ENCODE peak calls at places on chromosomes 5 and 9, in seven cellular contexts. One of them, this sample, is unnamed.

GRCh38 chr5:159273923-159274322 is 10.8 kb downstream of the UBLCP1 start:
- DNase-seq in H1: no peak
- DNase-seq in neuronal stem cell: no peak
- DNase-seq in HepG2: no peak
- DNase-seq in kidney: no peak
- DNase-seq in PC-3: no peak
- DNase-seq in H9: no peak
- DNase-seq in this sample: no peak

GRCh38 chr5:116032094-116032517 is at the start of gene ARL14EPL:
- DNase-seq in H1: no peak
- DNase-seq in neuronal stem cell: no peak
- DNase-seq in HepG2: peak
- DNase-seq in kidney: no peak
- DNase-seq in PC-3: peak
- DNase-seq in H9: no peak
- DNase-seq in this sample: peak

GRCh38 chr9:87857948-87858335 is 24.7 kb upstream of the SPATA31E1 start:
- DNase-seq in H1: no peak
- DNase-seq in neuronal stem cell: no peak
- DNase-seq in HepG2: no peak
- DNase-seq in kidney: no peak
- DNase-seq in PC-3: no peak
- DNase-seq in H9: no peak
- DNase-seq in this sample: no peak

GRCh38 chr9:92071634-92072033 is 43.6 kb downstream of the SPTLC1 start:
- DNase-seq in H1: no peak
- DNase-seq in neuronal stem cell: no peak
- DNase-seq in HepG2: no peak
- DNase-seq in kidney: no peak
- DNase-seq in PC-3: no peak
- DNase-seq in H9: no peak
- DNase-seq in this sample: no peak

GRCh38 chr5:149801307-149801985 is 71.3 kb downstream of the PPARGC1B start:
- DNase-seq in H1: no peak
- DNase-seq in neuronal stem cell: no peak
- DNase-seq in HepG2: no peak
- DNase-seq in kidney: no peak
- DNase-seq in PC-3: no peak
- DNase-seq in H9: no peak
- DNase-seq in this sample: no peak

GRCh38 chr9:99072040-99072394 is 32.9 kb upstream of the TGFBR1 start:
- DNase-seq in H1: no peak
- DNase-seq in neuronal stem cell: no peak
- DNase-seq in HepG2: no peak
- DNase-seq in kidney: no peak
- DNase-seq in PC-3: no peak
- DNase-seq in H9: no peak
- DNase-seq in this sample: no peak

GRCh38 chr5:151547364-151547763 is 43.8 kb downstream of the FAT2 start:
- DNase-seq in H1: no peak
- DNase-seq in neuronal stem cell: no peak
- DNase-seq in HepG2: no peak
- DNase-seq in kidney: no peak
- DNase-seq in PC-3: no peak
- DNase-seq in H9: no peak
- DNase-seq in this sample: no peak

GRCh38 chr5:151589878-151590570 is 1.1 kb downstream of the FAT2 start:
- DNase-seq in H1: no peak
- DNase-seq in neuronal stem cell: no peak
- DNase-seq in HepG2: no peak
- DNase-seq in kidney: no peak
- DNase-seq in PC-3: peak
- DNase-seq in H9: no peak
- DNase-seq in this sample: no peak

GRCh38 chr5:15034379-15034778 is 162.8 kb upstream of the ANKH start:
- DNase-seq in H1: no peak
- DNase-seq in neuronal stem cell: no peak
- DNase-seq in HepG2: no peak
- DNase-seq in kidney: no peak
- DNase-seq in PC-3: no peak
- DNase-seq in H9: no peak
- DNase-seq in this sample: no peak

GRCh38 chr5:148146487-148146886 is 21.9 kb upstream of the SPINK14 start:
- DNase-seq in H1: no peak
- DNase-seq in neuronal stem cell: no peak
- DNase-seq in HepG2: peak
- DNase-seq in kidney: no peak
- DNase-seq in PC-3: peak
- DNase-seq in H9: no peak
- DNase-seq in this sample: no peak

GRCh38 chr9:121738391-121738790 is 87.0 kb downstream of the DAB2IP start:
- DNase-seq in H1: no peak
- DNase-seq in neuronal stem cell: no peak
- DNase-seq in HepG2: no peak
- DNase-seq in kidney: no peak
- DNase-seq in PC-3: no peak
- DNase-seq in H9: no peak
- DNase-seq in this sample: no peak

GRCh38 chr9:77488439-77489126 is 159.5 kb downstream of the GNA14 start:
- DNase-seq in H1: no peak
- DNase-seq in neuronal stem cell: no peak
- DNase-seq in HepG2: no peak
- DNase-seq in kidney: no peak
- DNase-seq in PC-3: peak
- DNase-seq in H9: peak
- DNase-seq in this sample: peak

GRCh38 chr5:31783762-31784161 is 144.8 kb downstream of the PDZD2 start:
- DNase-seq in H1: no peak
- DNase-seq in neuronal stem cell: no peak
- DNase-seq in HepG2: no peak
- DNase-seq in kidney: no peak
- DNase-seq in PC-3: no peak
- DNase-seq in H9: no peak
- DNase-seq in this sample: no peak

GRCh38 chr9:86022687-86023266 is 76.6 kb downstream of the GOLM1 start:
- DNase-seq in H1: no peak
- DNase-seq in neuronal stem cell: no peak
- DNase-seq in HepG2: no peak
- DNase-seq in kidney: no peak
- DNase-seq in PC-3: no peak
- DNase-seq in H9: no peak
- DNase-seq in this sample: no peak

GRCh38 chr5:150349681-150350275 is 7.7 kb upstream of the TCOF1 start:
- DNase-seq in H1: no peak
- DNase-seq in neuronal stem cell: no peak
- DNase-seq in HepG2: no peak
- DNase-seq in kidney: peak
- DNase-seq in PC-3: no peak
- DNase-seq in H9: no peak
- DNase-seq in this sample: no peak

GRCh38 chr9:133506653-133507038 is 18.1 kb downstream of the MYMK start:
- DNase-seq in H1: no peak
- DNase-seq in neuronal stem cell: no peak
- DNase-seq in HepG2: peak
- DNase-seq in kidney: peak
- DNase-seq in PC-3: peak
- DNase-seq in H9: no peak
- DNase-seq in this sample: no peak

GRCh38 chr5:143955140-143955539 is 143.2 kb downstream of the HMHB1 start:
- DNase-seq in H1: no peak
- DNase-seq in neuronal stem cell: no peak
- DNase-seq in HepG2: no peak
- DNase-seq in kidney: no peak
- DNase-seq in PC-3: no peak
- DNase-seq in H9: no peak
- DNase-seq in this sample: peak

GRCh38 chr9:99445377-99445891 is 223.4 kb downstream of the SEC61B start:
- DNase-seq in H1: no peak
- DNase-seq in neuronal stem cell: no peak
- DNase-seq in HepG2: no peak
- DNase-seq in kidney: no peak
- DNase-seq in PC-3: peak
- DNase-seq in H9: no peak
- DNase-seq in this sample: peak

GRCh38 chr5:40437452-40437861 is 242.3 kb upstream of the PTGER4 start:
- DNase-seq in H1: no peak
- DNase-seq in neuronal stem cell: no peak
- DNase-seq in HepG2: no peak
- DNase-seq in kidney: no peak
- DNase-seq in PC-3: peak
- DNase-seq in H9: no peak
- DNase-seq in this sample: peak

GRCh38 chr9:84557751-84558150 is 111.8 kb upstream of the NTRK2 start:
- DNase-seq in H1: no peak
- DNase-seq in neuronal stem cell: no peak
- DNase-seq in HepG2: no peak
- DNase-seq in kidney: no peak
- DNase-seq in PC-3: no peak
- DNase-seq in H9: no peak
- DNase-seq in this sample: no peak

GRCh38 chr5:19988447-19988846 is 447 bp upstream of the CDH18 start:
- DNase-seq in H1: no peak
- DNase-seq in neuronal stem cell: no peak
- DNase-seq in HepG2: no peak
- DNase-seq in kidney: peak
- DNase-seq in PC-3: no peak
- DNase-seq in H9: no peak
- DNase-seq in this sample: no peak

GRCh38 chr9:96441798-96442445 is 8.0 kb upstream of the HABP4 start:
- DNase-seq in H1: no peak
- DNase-seq in neuronal stem cell: no peak
- DNase-seq in HepG2: peak
- DNase-seq in kidney: no peak
- DNase-seq in PC-3: peak
- DNase-seq in H9: no peak
- DNase-seq in this sample: peak

GRCh38 chr5:15290953-15291352 is 209.0 kb upstream of the FBXL7 start:
- DNase-seq in H1: no peak
- DNase-seq in neuronal stem cell: no peak
- DNase-seq in HepG2: no peak
- DNase-seq in kidney: no peak
- DNase-seq in PC-3: peak
- DNase-seq in H9: no peak
- DNase-seq in this sample: no peak

GRCh38 chr9:33787839-33788238 is 7.5 kb upstream of the PRSS3 start:
- DNase-seq in H1: no peak
- DNase-seq in neuronal stem cell: no peak
- DNase-seq in HepG2: no peak
- DNase-seq in kidney: no peak
- DNase-seq in PC-3: no peak
- DNase-seq in H9: no peak
- DNase-seq in this sample: no peak

GRCh38 chr5:25562656-25563055 is 917.9 kb upstream of the CDH10 start:
- DNase-seq in H1: no peak
- DNase-seq in neuronal stem cell: no peak
- DNase-seq in HepG2: no peak
- DNase-seq in kidney: no peak
- DNase-seq in PC-3: no peak
- DNase-seq in H9: no peak
- DNase-seq in this sample: no peak

GRCh38 chr5:139565411-139566305 is 4.5 kb downstream of the UBE2D2 start:
- DNase-seq in H1: no peak
- DNase-seq in neuronal stem cell: no peak
- DNase-seq in HepG2: no peak
- DNase-seq in kidney: no peak
- DNase-seq in PC-3: no peak
- DNase-seq in H9: no peak
- DNase-seq in this sample: peak
- H3K9ac ChIP-seq in H1: no peak
- H3K9ac ChIP-seq in neuronal stem cell: no peak
- H3K9ac ChIP-seq in HepG2: peak
- H3K9ac ChIP-seq in kidney: peak
- H3K9ac ChIP-seq in PC-3: no peak
- H3K9ac ChIP-seq in H9: no peak
- H3K9ac ChIP-seq in this sample: peak

DNA sequence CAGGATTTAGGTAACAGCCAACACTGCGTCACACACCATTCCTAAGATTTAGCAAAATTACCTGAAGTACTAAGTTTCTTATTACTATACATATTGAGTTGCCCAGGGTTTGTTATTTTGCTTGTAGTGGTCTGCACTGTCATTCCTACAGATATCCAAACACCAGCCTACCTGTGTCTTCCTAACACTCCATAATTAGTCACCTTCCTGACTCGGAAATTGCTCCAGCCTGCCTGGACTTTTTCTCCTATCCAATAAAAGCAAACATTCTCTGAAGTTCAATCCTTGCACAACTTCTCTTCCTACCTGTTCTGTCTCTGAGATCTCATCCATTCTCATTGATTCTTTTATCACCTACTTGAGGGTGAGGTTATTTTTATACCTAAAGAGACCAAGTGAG is 243.9 kb downstream of the NR2F1-AS1 start:
- DNase-seq in H1: no peak
- DNase-seq in neuronal stem cell: no peak
- DNase-seq in HepG2: no peak
- DNase-seq in kidney: no peak
- DNase-seq in PC-3: peak
- DNase-seq in H9: no peak
- DNase-seq in this sample: no peak
- H3K9ac ChIP-seq in H1: no peak
- H3K9ac ChIP-seq in neuronal stem cell: no peak
- H3K9ac ChIP-seq in HepG2: no peak
- H3K9ac ChIP-seq in kidney: no peak
- H3K9ac ChIP-seq in PC-3: no peak
- H3K9ac ChIP-seq in H9: no peak
- H3K9ac ChIP-seq in this sample: no peak

GRCh38 chr5:60844429-60844890 is 391 bp upstream of the ELOVL7 start:
- DNase-seq in H1: no peak
- DNase-seq in neuronal stem cell: no peak
- DNase-seq in HepG2: peak
- DNase-seq in kidney: no peak
- DNase-seq in PC-3: no peak
- DNase-seq in H9: no peak
- DNase-seq in this sample: peak

GRCh38 chr5:60846298-60846697 is 2.2 kb upstream of the ELOVL7 start:
- DNase-seq in H1: no peak
- DNase-seq in neuronal stem cell: no peak
- DNase-seq in HepG2: no peak
- DNase-seq in kidney: no peak
- DNase-seq in PC-3: no peak
- DNase-seq in H9: no peak
- DNase-seq in this sample: no peak

GRCh38 chr5:60841361-60841760 is 2.7 kb downstream of the ELOVL7 start:
- DNase-seq in H1: no peak
- DNase-seq in neuronal stem cell: no peak
- DNase-seq in HepG2: no peak
- DNase-seq in kidney: no peak
- DNase-seq in PC-3: no peak
- DNase-seq in H9: no peak
- DNase-seq in this sample: no peak

GRCh38 chr5:60843693-60844428 is at the start of gene ELOVL7:
- DNase-seq in H1: peak
- DNase-seq in neuronal stem cell: peak
- DNase-seq in HepG2: peak
- DNase-seq in kidney: peak
- DNase-seq in PC-3: peak
- DNase-seq in H9: peak
- DNase-seq in this sample: peak

GRCh38 chr5:60842859-60843692 is 993 bp downstream of the ELOVL7 start:
- DNase-seq in H1: peak
- DNase-seq in neuronal stem cell: peak
- DNase-seq in HepG2: no peak
- DNase-seq in kidney: no peak
- DNase-seq in PC-3: no peak
- DNase-seq in H9: peak
- DNase-seq in this sample: peak
- H3K9ac ChIP-seq in H1: peak
- H3K9ac ChIP-seq in neuronal stem cell: no peak
- H3K9ac ChIP-seq in HepG2: peak
- H3K9ac ChIP-seq in kidney: peak
- H3K9ac ChIP-seq in PC-3: no peak
- H3K9ac ChIP-seq in H9: peak
- H3K9ac ChIP-seq in this sample: no peak

GRCh38 chr5:129460121-129460950 is at the start of gene ADAMTS19:
- DNase-seq in H1: peak
- DNase-seq in neuronal stem cell: peak
- DNase-seq in HepG2: no peak
- DNase-seq in kidney: peak
- DNase-seq in PC-3: peak
- DNase-seq in H9: peak
- DNase-seq in this sample: peak
- H3K9ac ChIP-seq in H1: peak
- H3K9ac ChIP-seq in neuronal stem cell: peak
- H3K9ac ChIP-seq in HepG2: no peak
- H3K9ac ChIP-seq in kidney: no peak
- H3K9ac ChIP-seq in PC-3: no peak
- H3K9ac ChIP-seq in H9: peak
- H3K9ac ChIP-seq in this sample: peak

This sample was measured in adipocyte.